ENCODE peak calls at places on chromosomes 13 and 19, in four cellular contexts. I, D, U and M are unnamed samples.

GRCh38 chr13:36418022-36418805 is 14.1 kb upstream of the CCNA1 start:
- DNase-seq in I (no peak), D (no peak), U (no peak), M (no peak)

GRCh38 chr19:17755977-17756670 is 4.8 kb downstream of the FCHO1 start:
- DNase-seq in D (no peak), I (no peak), U (peak), M (peak)

GRCh38 chr13:79898996-79899395 is 418.0 kb downstream of the NDFIP2 start:
- DNase-seq in U (no peak), D (no peak), I (no peak), M (no peak)

GRCh38 chr13:110403721-110404120 is 96.6 kb downstream of the COL4A2 start:
- DNase-seq in I (no peak), D (no peak), U (no peak), M (no peak)

GRCh38 chr13:109345433-109345941 is 440.9 kb downstream of the IRS2 start:
- DNase-seq in D (no peak), I (no peak), U (no peak), M (no peak)

GRCh38 chr19:49058592-49058991 is 1.0 kb upstream of the CGB7 start:
- DNase-seq in I (no peak), D (no peak), U (no peak), M (no peak)

GRCh38 chr19:4338441-4339350 is at the start of gene STAP2:
- DNase-seq in I (no peak), D (no peak), U (no peak), M (no peak)

GRCh38 chr19:51274037-51274370 is 23.1 kb downstream of the SIGLECL1 start:
- DNase-seq in I (no peak), D (no peak), U (no peak), M (no peak)

GRCh38 chr13:34162545-34162936 is 344.6 kb downstream of the RFC3 start:
- DNase-seq in D (no peak), I (no peak), U (no peak), M (peak)

GRCh38 chr19:52897149-52897935 is at the start of gene ZNF320:
- DNase-seq in I (peak), U (peak), D (peak), M (peak)

GRCh38 chr19:33438987-33439781 is 65.7 kb downstream of the CEBPG start:
- DNase-seq in U (no peak), D (no peak), I (no peak), M (no peak)

GRCh38 chr19:44579663-44580365 is 33.5 kb upstream of the IGSF23 start:
- DNase-seq in U (no peak), D (no peak), I (no peak), M (no peak)

GRCh38 chr13:72448082-72448481 is 279.3 kb downstream of the MZT1 start:
- DNase-seq in D (no peak), U (no peak), I (no peak), M (no peak)

GRCh38 chr13:22114630-22115311 is 443.9 kb downstream of the FGF9 start:
- DNase-seq in U (no peak), D (no peak), I (no peak), M (no peak)

GRCh38 chr19:4474504-4475136 is 2.5 kb downstream of the HDGFL2 start:
- DNase-seq in I (no peak), D (no peak), U (peak), M (peak)

GRCh38 chr19:1680976-1681375 is 28.6 kb upstream of the TCF3 start:
- DNase-seq in U (no peak), I (no peak), D (no peak), M (no peak)

GRCh38 chr13:79901336-79901735 is 420.4 kb downstream of the NDFIP2 start:
- DNase-seq in I (no peak), U (no peak), D (no peak), M (no peak)